ENCODE peak calls at places on chromosomes 1 and 21, in six cellular contexts. Y is CD8-positive, alpha-beta memory T cell; Q is adrenal gland; P is HCT116; H is mesenchymal stem cell; A is neural progenitor cell. K is an unnamed sample. For H3K27me3, the result is how much of the 10 kb centered on the place peaks cover.

GRCh38 chr1:50095716-50096115 is 13.0 kb upstream of the ELAVL4 start:
- DNase-seq in Y (no peak), Q (no peak), P (no peak), H (no peak), A (no peak), K (no peak)

GRCh38 chr1:6545276-6545934 is 8.9 kb downstream of the NOL9 start:
- DNase-seq in Y (peak), Q (peak), P (no peak), H (no peak), A (no peak), K (no peak)

GRCh38 chr1:111604931-111605330 is 14.7 kb upstream of the RAP1A start:
- DNase-seq in Y (no peak), Q (no peak), P (no peak), H (peak), A (no peak), K (no peak)

GRCh38 chr1:154987326-154987725 is 4.2 kb downstream of the FLAD1 start:
- DNase-seq in Y (no peak), Q (no peak), P (no peak), H (no peak), A (no peak), K (no peak)

GRCh38 chr1:184930232-184930631 is 44.1 kb downstream of the NIBAN1 start:
- DNase-seq in Y (no peak), Q (no peak), P (no peak), H (no peak), A (no peak), K (no peak)

GRCh38 chr1:40353081-40353480 is 20.4 kb upstream of the SMAP2 start:
- DNase-seq in Y (no peak), Q (no peak), P (no peak), H (no peak), A (no peak), K (no peak)

GRCh38 chr1:157862114-157863070 is 20.8 kb upstream of the CD5L start:
- DNase-seq in Y (no peak), Q (no peak), P (no peak), H (no peak), A (no peak), K (no peak)

GRCh38 chr21:31887596-31887920 is 14.7 kb downstream of the HUNK start:
- DNase-seq in Y (no peak), Q (no peak), P (no peak), H (no peak), A (no peak), K (no peak)

GRCh38 chr1:24498589-24498988 is 4.0 kb upstream of the RCAN3 start:
- DNase-seq in Y (no peak), Q (no peak), P (no peak), H (no peak), A (no peak), K (no peak)

GRCh38 chr1:147201276-147201675 is 23.9 kb downstream of the FMO5 start:
- DNase-seq in Y (no peak), Q (no peak), P (no peak), H (peak), A (no peak), K (no peak)

GRCh38 chr1:147600119-147601111 is 59.1 kb downstream of the BCL9 start:
- DNase-seq in Y (no peak), Q (peak), P (no peak), H (peak), A (no peak), K (no peak)

GRCh38 chr1:26772687-26773086 is 15.1 kb upstream of the PIGV start:
- DNase-seq in Y (no peak), Q (no peak), P (no peak), H (peak), A (no peak), K (no peak)

GRCh38 chr1:4060850-4061249 is 160.8 kb upstream of the C1orf174 start:
- DNase-seq in Y (no peak), Q (no peak), P (no peak), H (no peak), A (no peak), K (no peak)

GRCh38 chr1:181413836-181414235 is 69.5 kb upstream of the CACNA1E start:
- DNase-seq in Y (no peak), Q (no peak), P (no peak), H (no peak), A (no peak), K (no peak)

GRCh38 chr1:64172458-64172983 is 30.9 kb upstream of the UBE2U start:
- DNase-seq in Y (no peak), Q (no peak), P (no peak), H (peak), A (no peak), K (no peak)

GRCh38 chr1:228445867-228446584 is 29.4 kb upstream of the TRIM17 start:
- DNase-seq in Y (peak), Q (peak), P (no peak), H (peak), A (peak), K (no peak)

GRCh38 chr1:212311836-212312497 is 26.8 kb downstream of the PPP2R5A start:
- DNase-seq in Y (no peak), Q (no peak), P (no peak), H (no peak), A (no peak), K (no peak)

GRCh38 chr1:43359696-43360095 is 915 bp downstream of the CDC20 start:
- DNase-seq in Y (no peak), Q (no peak), P (no peak), H (no peak), A (no peak), K (no peak)

GRCh38 chr1:239237912-239238311 is 148.5 kb upstream of the CHRM3 start:
- DNase-seq in Y (no peak), Q (no peak), P (no peak), H (no peak), A (peak), K (no peak)

GRCh38 chr1:43441894-43442632 is 11.7 kb downstream of the HYI start:
- DNase-seq in Y (no peak), Q (peak), P (no peak), H (no peak), A (no peak), K (no peak)

GRCh38 chr1:58964428-58964827 is 180.6 kb upstream of the JUN start:
- DNase-seq in Y (no peak), Q (no peak), P (no peak), H (no peak), A (no peak), K (peak)

GRCh38 chr1:105427543-105427942 is 1628.9 kb upstream of the PRMT6 start:
- DNase-seq in Y (no peak), Q (no peak), P (no peak), H (no peak), A (no peak), K (no peak)

GRCh38 chr1:228211871-228212414 is 4.1 kb downstream of the OBSCN start:
- DNase-seq in Y (no peak), Q (no peak), P (no peak), H (no peak), A (no peak), K (no peak)

GRCh38 chr1:202968895-202969295 is 1.8 kb upstream of the CYB5R1 start:
- DNase-seq in Y (peak), Q (peak), P (peak), H (peak), A (peak), K (peak)

GRCh38 chr1:224579526-224579925 is 36.6 kb upstream of the CNIH3 start:
- DNase-seq in Y (no peak), Q (no peak), P (no peak), H (peak), A (no peak), K (no peak)

GRCh38 chr1:244200596-244200995 is 149.5 kb downstream of the ZBTB18 start:
- DNase-seq in Y (no peak), Q (no peak), P (no peak), H (no peak), A (no peak), K (no peak)

GRCh38 chr1:229674042-229674441 is 48.0 kb downstream of the URB2 start:
- DNase-seq in Y (no peak), Q (no peak), P (no peak), H (no peak), A (no peak), K (no peak)

GRCh38 chr1:62528015-62528414 is 69.3 kb upstream of the ANGPTL3 start:
- DNase-seq in Y (no peak), Q (no peak), P (no peak), H (no peak), A (no peak), K (no peak)

GRCh38 chr1:52926864-52927218 is 235 bp upstream of the SCP2 start:
- DNase-seq in Y (no peak), Q (no peak), P (no peak), H (no peak), A (no peak), K (no peak)

GRCh38 chr1:52928083-52928404 is 968 bp downstream of the SCP2 start:
- DNase-seq in Y (no peak), Q (no peak), P (no peak), H (no peak), A (no peak), K (peak)

GRCh38 chr1:52925571-52926005 is 1.5 kb upstream of the SCP2 start:
- DNase-seq in Y (no peak), Q (no peak), P (no peak), H (no peak), A (no peak), K (peak)

GRCh38 chr1:52929019-52929418 is 1.9 kb downstream of the SCP2 start:
- DNase-seq in Y (no peak), Q (no peak), P (no peak), H (no peak), A (no peak), K (no peak)

GRCh38 chr1:52927219-52928082 is at the start of gene SCP2:
- DNase-seq in Y (peak), Q (peak), P (peak), H (peak), A (peak), K (peak)
- H3K27me3 ChIP-seq in Y (under half), Q (under half), P (under half), H (under half), A (half or more), K (under half)

GRCh38 chr1:175576870-175577269 is 166.5 kb downstream of the TNR start:
- DNase-seq in Y (no peak), Q (no peak), P (no peak), H (no peak), A (no peak), K (no peak)

GRCh38 chr1:175580351-175580750 is 163.0 kb downstream of the TNR start:
- DNase-seq in Y (no peak), Q (no peak), P (no peak), H (no peak), A (peak), K (no peak)
- H3K27me3 ChIP-seq in Y (under half), Q (under half), P (under half), H (under half), A (half or more), K (under half)

GRCh38 chr1:164296172-164296571 is 262.8 kb upstream of the PBX1 start:
- DNase-seq in Y (no peak), Q (no peak), P (no peak), H (no peak), A (peak), K (no peak)
- H3K27me3 ChIP-seq in Y (under half), Q (under half), P (under half), H (under half), A (under half), K (under half)

DNA sequence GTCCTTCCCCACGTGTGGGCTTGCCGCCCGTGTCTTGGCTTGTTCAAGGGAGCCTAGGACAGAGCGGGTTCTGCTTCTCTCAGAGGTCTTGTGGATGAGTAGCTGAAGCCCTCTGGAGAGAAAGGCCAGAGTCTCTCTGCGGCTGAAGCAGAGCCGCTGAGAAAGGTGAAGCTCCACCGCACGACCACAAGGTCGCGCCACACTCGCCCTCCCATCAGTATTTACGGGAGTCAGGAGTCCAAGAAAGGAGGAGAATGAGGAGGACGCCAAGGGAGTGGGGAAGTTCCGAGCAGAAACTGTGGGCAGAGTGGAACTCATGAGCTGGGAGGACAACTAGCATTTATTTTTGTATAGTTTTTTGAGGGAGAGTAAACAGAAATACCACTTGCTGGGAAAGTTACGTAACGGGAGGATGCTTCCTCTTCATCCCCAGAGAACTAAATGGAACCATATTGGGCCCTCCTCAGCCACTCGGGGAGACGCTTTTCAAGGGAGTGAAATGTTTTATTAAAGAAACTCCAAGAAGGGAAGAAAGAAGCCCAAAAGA is 51.6 kb upstream of the HAO2 start:
- DNase-seq in Y (no peak), Q (no peak), P (peak), H (no peak), A (peak), K (no peak)
- H3K27me3 ChIP-seq in Y (under half), Q (under half), P (under half), H (under half), A (under half), K (under half)

DNA sequence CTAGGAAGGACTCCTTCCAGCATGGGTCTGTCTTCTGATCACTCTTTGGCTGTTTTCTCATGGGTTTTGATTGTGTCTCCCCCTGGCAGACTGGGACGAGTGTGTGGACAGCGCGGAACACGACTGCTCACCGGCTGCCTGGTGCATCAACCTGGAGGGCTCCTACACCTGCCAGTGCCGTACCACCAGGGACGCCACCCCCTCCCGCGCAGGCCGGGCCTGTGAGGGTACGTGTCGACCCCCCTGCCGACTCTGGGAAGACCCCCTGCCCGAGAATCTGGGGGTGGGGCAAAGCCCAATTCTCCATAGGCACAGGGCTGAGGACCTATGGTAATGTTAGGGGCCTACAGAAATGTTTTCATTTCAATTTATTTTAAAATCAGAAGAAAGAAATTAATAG is 38.4 kb downstream of the UMODL1 start:
- DNase-seq in Y (no peak), Q (no peak), P (no peak), H (no peak), A (no peak), K (no peak)
- H3K27me3 ChIP-seq in Y (under half), Q (under half), P (under half), H (half or more), A (under half), K (under half)

DNA sequence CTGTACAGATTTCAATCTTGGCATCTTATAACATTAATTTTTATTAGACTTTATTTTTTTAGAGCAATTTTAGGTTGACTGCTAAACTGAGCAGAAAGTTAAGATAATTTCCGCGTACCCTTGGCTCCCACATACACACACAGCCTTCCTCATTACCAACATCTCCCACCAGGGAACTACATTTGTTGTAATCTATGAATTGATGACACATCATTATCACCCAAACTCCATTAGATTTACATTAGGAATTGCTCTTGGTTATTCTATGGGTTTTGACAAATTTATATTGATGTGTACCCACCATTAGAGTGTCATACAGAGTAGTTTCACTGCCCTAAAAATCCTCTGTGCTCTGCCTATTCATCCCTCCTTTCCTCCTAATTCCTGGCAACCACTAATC is 56.4 kb upstream of the GRIK3 start:
- DNase-seq in Y (no peak), Q (no peak), P (no peak), H (no peak), A (no peak), K (no peak)
- H3K27me3 ChIP-seq in Y (under half), Q (under half), P (under half), H (under half), A (under half), K (under half)

DNA sequence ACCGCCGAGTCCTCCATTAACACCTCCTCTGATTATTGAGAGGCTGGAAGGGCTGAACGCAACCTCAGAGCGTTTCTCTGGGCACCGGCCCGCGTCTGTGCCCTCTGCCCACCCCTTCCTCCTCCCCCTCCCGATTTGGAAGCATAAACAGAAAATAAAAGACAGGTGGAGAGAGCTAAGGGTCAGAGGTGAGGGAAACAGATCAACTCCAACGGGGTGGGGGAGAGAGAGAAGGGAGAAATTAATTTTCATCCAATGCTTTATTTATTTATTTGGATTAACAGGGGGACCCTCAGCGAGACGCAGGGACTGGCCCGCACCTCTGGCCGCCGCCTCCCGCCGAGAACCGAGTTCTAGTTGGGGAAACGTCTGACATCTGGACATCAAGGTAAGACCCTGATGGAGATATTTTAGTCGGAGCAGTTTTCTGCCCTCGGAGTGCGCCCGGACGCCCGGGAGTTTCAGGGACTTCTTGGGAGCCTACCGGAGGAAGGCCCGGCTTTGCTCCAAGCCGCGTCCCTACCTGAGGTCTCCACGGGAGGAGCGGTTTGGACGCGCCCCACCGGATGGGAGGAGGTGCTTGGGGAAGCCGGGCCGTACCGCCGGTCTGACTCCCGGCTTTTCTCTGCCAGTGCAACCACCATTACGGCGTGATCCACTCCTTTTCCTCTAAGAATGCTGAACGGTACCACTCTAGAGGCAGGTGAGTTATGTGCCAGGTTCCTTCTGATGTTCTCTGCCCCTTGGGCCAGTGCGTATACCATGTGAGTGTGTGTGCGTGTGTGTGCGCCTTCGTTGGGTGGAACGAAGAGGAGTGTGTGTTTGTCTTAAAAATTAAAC is 5.1 kb upstream of the LHX9 start:
- DNase-seq in Y (no peak), Q (no peak), P (no peak), H (no peak), A (peak), K (no peak)
- H3K27me3 ChIP-seq in Y (half or more), Q (half or more), P (under half), H (half or more), A (half or more), K (half or more)

DNA sequence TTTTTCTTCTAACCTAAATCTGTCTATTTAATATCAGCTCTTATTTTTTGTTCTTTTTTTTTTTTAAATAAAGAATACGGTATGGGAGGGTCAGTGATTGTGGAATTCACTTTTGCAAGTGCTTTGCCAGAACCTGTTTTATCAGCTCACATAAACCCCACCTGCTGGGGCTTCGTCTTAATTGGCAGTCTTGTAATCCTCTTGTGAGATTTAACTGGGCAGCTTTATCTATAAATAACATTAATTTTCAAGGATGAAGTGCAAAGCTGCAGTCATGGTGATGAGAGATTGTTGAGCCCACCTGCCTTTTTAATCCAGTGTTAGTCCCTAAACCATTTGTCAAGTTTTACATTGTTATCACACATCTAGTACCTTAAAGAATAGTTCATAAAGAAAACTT is 18.2 kb upstream of the PDC start:
- DNase-seq in Y (no peak), Q (no peak), P (no peak), H (no peak), A (no peak), K (no peak)
- H3K27me3 ChIP-seq in Y (under half), Q (under half), P (under half), H (under half), A (under half), K (under half)

GRCh38 chr1:200027264-200027823 is at the start of gene NR5A2:
- DNase-seq in Y (no peak), Q (no peak), P (no peak), H (no peak), A (no peak), K (no peak)
- H3K27me3 ChIP-seq in Y (under half), Q (under half), P (under half), H (under half), A (half or more), K (under half)

K was measured in body of pancreas.